ENCODE peak calls at places on chromosomes 16 and 17, in six cellular contexts. M is esophagus muscularis mucosa, E is sigmoid colon, V is stomach, H is lung, Z is dorsolateral prefrontal cortex. C is an unnamed sample.

GRCh38 chr16:58022601-58023371 is 2.8 kb upstream of the MMP15 start:
- DNase-seq in M (no peak), H (peak), E (peak), Z (peak), V (peak), C (no peak)

GRCh38 chr16:1525871-1526607 is 7.4 kb upstream of the TMEM204 start:
- DNase-seq in Z (no peak), V (no peak), E (no peak), M (no peak), H (no peak), C (no peak)

GRCh38 chr17:34586346-34586846 is 7.0 kb downstream of the TMEM132E start:
- DNase-seq in H (no peak), V (no peak), E (no peak), M (no peak), Z (no peak), C (no peak)

GRCh38 chr16:4290236-4290830 is 17.5 kb upstream of the TFAP4 start:
- DNase-seq in V (no peak), Z (no peak), E (no peak), H (peak), M (no peak), C (no peak)

GRCh38 chr17:48544356-48545021 is 420 bp downstream of the HOXB2 start:
- DNase-seq in Z (no peak), E (peak), V (peak), M (peak), H (peak), C (no peak)

GRCh38 chr16:58655215-58655596 is 25.6 kb upstream of the CNOT1 start:
- DNase-seq in H (no peak), V (no peak), Z (no peak), M (no peak), E (no peak), C (no peak)

GRCh38 chr17:63611354-63611753 is 10.7 kb downstream of the TACO1 start:
- DNase-seq in M (no peak), V (no peak), E (no peak), H (no peak), Z (no peak), C (no peak)

GRCh38 chr16:31400191-31400590 is 7.1 kb downstream of the ITGAD start:
- DNase-seq in E (no peak), M (no peak), Z (no peak), V (no peak), H (no peak), C (no peak)

GRCh38 chr17:15649861-15650391 is 30.4 kb upstream of the FBXW10B start:
- DNase-seq in E (peak), H (peak), Z (no peak), V (peak), M (peak), C (no peak)

GRCh38 chr16:46908540-46909372 is 24.6 kb downstream of the GPT2 start:
- DNase-seq in V (peak), E (no peak), H (peak), Z (peak), M (no peak), C (no peak)

GRCh38 chr16:86906608-86907007 is 328.3 kb downstream of the FOXL1 start:
- DNase-seq in H (no peak), V (no peak), Z (no peak), E (no peak), M (no peak), C (no peak)

GRCh38 chr17:6046431-6046830 is 23.7 kb upstream of the WSCD1 start:
- DNase-seq in M (no peak), V (no peak), Z (no peak), H (no peak), E (no peak), C (no peak)

GRCh38 chr16:82955836-82956348 is 329.1 kb downstream of the CDH13 start:
- DNase-seq in H (no peak), E (no peak), Z (no peak), M (no peak), V (no peak), C (no peak)

GRCh38 chr16:88853336-88853941 is 3.3 kb downstream of the GALNS start:
- DNase-seq in E (no peak), V (no peak), M (no peak), Z (no peak), H (peak), C (no peak)

GRCh38 chr16:17238285-17239028 is 232.3 kb downstream of the XYLT1 start:
- DNase-seq in E (no peak), H (no peak), Z (no peak), M (no peak), V (no peak), C (no peak)

GRCh38 chr16:87056083-87056482 is 261.1 kb downstream of the C16orf95 start:
- DNase-seq in H (no peak), M (no peak), Z (no peak), E (peak), V (no peak), C (no peak)

GRCh38 chr16:869823-870641 is 69.5 kb upstream of the GNG13 start:
- DNase-seq in Z (no peak), M (no peak), E (peak), H (no peak), V (no peak), C (no peak)

GRCh38 chr16:4913130-4913773 is 23.7 kb downstream of the PPL start:
- DNase-seq in V (no peak), H (no peak), E (no peak), M (no peak), Z (no peak), C (no peak)

GRCh38 chr16:27795992-27796614 is 246.2 kb downstream of the KATNIP start:
- DNase-seq in V (peak), E (no peak), Z (no peak), H (peak), M (no peak), C (no peak)

GRCh38 chr17:13671341-13671740 is 69.6 kb upstream of the HS3ST3A1 start:
- DNase-seq in E (no peak), V (no peak), M (no peak), H (no peak), Z (no peak), C (no peak)

GRCh38 chr16:50667497-50668367 is 13.4 kb downstream of the SNX20 start:
- DNase-seq in Z (no peak), V (no peak), H (no peak), M (no peak), E (no peak), C (no peak)

GRCh38 chr16:74749291-74750055 is 25.1 kb downstream of the FA2H start:
- DNase-seq in V (no peak), H (no peak), E (no peak), Z (no peak), M (no peak), C (no peak)
- H3K27ac ChIP-seq in V (no peak), H (no peak), E (peak), Z (peak), M (no peak), C (peak)

GRCh38 chr17:81831563-81831956 is 1.5 kb downstream of the MCRIP1 start:
- DNase-seq in E (no peak), V (no peak), Z (no peak), H (no peak), M (no peak), C (no peak)
- H3K27ac ChIP-seq in E (peak), V (peak), Z (no peak), H (peak), M (peak), C (peak)

DNA sequence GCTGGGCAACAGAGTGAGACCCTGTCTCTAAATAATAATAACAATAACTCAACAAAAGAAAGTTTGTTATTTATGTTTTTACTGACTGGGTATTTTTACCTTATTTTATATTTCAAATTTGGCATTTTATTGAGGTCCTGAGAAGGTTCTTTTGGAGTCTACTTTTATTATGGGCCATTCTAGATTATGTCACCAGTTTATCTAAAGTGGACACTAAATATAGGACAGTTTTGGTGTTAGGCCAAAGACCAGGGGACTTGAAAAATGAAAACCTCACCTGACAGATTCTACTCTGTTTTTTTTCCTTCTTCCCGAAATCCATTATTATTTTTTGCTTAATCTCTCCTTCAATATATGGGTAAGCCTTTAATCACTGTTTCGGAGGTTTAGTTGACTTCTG is 8.1 kb downstream of the FTO start:
- DNase-seq in H (no peak), V (no peak), Z (no peak), M (no peak), E (no peak), C (no peak)
- H3K27ac ChIP-seq in H (no peak), V (no peak), Z (no peak), M (no peak), E (no peak), C (no peak)

DNA sequence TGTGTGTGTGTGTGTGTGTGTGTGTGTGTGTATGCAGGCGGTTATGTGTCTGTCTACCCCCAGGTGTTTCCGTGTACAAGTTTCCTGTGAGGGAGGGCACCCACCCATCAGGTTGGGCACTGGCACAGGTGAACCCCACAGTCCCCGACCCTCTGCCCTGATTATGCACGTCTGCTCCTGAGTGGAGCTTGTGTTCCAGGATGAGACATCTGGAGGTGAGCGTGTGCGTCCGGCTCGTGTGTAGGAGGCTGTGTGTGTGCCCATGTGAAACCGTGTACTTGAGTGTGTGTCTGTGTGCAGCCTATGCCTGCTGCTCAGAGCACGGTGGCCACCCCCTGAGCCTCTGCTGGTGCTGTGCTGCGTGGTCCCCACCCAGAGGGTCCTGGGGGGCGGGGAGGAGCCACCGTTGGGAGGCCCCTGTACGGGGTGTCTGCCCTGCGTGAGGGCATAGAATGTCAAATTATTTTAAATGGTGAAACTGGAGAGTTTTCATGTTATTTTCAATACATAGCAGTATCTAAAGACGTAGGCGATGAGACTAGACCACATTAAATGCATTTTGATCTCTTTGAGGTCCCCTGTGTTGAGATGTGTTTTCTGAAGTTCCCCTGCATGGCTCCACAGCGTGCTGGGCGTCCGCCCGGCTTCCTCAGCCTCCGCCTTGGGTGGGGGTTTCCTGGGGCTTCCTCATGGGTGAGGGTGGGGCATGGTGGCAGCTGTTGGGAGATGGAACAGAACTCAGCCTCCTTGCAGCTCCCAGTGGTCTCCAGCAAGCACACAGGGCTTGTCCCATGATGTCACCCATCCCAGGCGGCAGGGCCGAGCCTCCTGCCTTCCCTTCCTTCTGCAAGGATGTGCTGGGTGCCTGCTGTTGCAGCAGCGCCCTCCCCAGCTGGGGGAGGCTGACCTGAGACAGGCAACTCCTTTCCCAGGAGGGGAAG is 43.4 kb downstream of the KCNJ12 start:
- DNase-seq in V (no peak), E (peak), H (no peak), M (no peak), Z (no peak), C (no peak)
- H3K27ac ChIP-seq in V (no peak), E (no peak), H (no peak), M (no peak), Z (no peak), C (no peak)

GRCh38 chr16:67235816-67236547 is 9.1 kb downstream of the TMEM208 start:
- DNase-seq in M (no peak), Z (no peak), E (no peak), V (no peak), H (no peak), C (no peak)
- H3K27ac ChIP-seq in M (no peak), Z (no peak), E (no peak), V (peak), H (no peak), C (no peak)

DNA sequence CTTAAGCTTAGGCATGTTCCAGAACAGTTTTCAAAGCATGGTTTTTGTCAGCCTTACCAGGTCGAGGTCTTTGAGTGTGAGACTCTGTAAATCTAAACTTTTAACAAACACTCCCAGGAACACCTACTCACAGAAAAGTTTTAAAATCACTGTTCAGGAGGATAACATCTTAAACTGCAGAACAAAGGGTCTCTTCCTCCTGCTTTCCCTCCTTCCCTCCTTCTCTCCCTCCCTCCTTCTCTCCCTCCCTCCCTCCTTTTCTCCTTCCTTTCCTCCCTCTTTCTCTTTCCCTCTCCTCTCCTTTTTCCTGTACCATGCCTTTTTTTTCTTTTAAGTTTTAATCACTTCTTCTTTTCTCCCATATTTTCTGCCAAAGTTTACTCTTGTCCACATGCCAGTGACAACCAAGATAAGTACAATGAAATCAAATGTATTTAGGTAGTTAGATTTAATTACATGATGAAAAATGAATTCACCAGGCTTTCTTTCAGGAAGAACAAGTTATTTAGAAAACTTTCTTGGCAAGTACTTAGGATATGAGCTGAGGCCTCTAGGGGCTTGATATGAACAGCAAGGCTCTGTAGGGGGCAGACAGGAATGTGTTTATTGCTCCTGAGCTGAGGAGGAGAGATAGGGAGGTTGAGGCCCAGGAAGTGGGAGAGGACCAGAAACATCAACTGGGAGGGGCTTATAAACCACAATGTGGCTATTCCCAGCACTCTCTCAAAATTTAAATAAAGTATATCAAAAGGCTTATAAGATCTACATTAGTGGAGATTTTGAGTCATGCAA is 153.7 kb upstream of the MAF start:
- DNase-seq in M (peak), V (no peak), Z (no peak), E (no peak), H (no peak), C (no peak)
- H3K27ac ChIP-seq in M (no peak), V (no peak), Z (no peak), E (peak), H (no peak), C (no peak)

C was measured in substantia nigra.